ENCODE peak calls at places on chromosomes 12 and 14, in four cellular contexts. A is HepG2, L is Panc1, Y is K562. B is an unnamed sample.

GRCh38 chr14:69921052-69921451 is 41.8 kb downstream of the SMOC1 start:
- DNase-seq in L (no peak), Y (no peak), A (no peak), B (no peak)

GRCh38 chr12:62834406-62834805 is 100.5 kb downstream of the PPM1H start:
- DNase-seq in A (no peak), L (no peak), Y (no peak), B (no peak)

GRCh38 chr14:55427439-55427838 is 13.0 kb downstream of the TBPL2 start:
- DNase-seq in L (no peak), A (no peak), Y (peak; percentile 37), B (peak; percentile 70)

GRCh38 chr14:105012171-105012985 is 8.5 kb downstream of the CDCA4 start:
- DNase-seq in A (no peak), Y (no peak), L (no peak), B (no peak)

GRCh38 chr12:27566159-27566558 is 42.2 kb downstream of the PPFIBP1 start:
- DNase-seq in L (no peak), Y (no peak), A (no peak), B (no peak)

GRCh38 chr12:131002271-131002670 is 48.6 kb downstream of the ADGRD1 start:
- DNase-seq in A (no peak), L (no peak), Y (no peak), B (no peak)

GRCh38 chr12:132056320-132056719 is 87.8 kb downstream of the DDX51 start:
- DNase-seq in Y (no peak), A (no peak), L (no peak), B (no peak)

GRCh38 chr12:4664111-4664510 is 15.2 kb downstream of the NDUFA9 start:
- DNase-seq in L (no peak), Y (no peak), A (no peak), B (no peak)

GRCh38 chr14:54333511-54333910 is 63.3 kb upstream of the CDKN3 start:
- DNase-seq in Y (no peak), L (no peak), A (no peak), B (no peak)

GRCh38 chr14:44316647-44317432 is 190.2 kb downstream of the FSCB start:
- DNase-seq in A (peak; percentile 58), L (peak; percentile 57), Y (peak; percentile 36), B (peak; percentile 86)

GRCh38 chr14:61527325-61528100 is 167.8 kb upstream of the HIF1A start:
- DNase-seq in A (peak; percentile 30), L (no peak), Y (peak; percentile 8), B (no peak)

GRCh38 chr14:61526405-61527312 is 168.7 kb upstream of the HIF1A start:
- DNase-seq in Y (no peak), A (peak; percentile 88), L (no peak), B (no peak)

GRCh38 chr14:61530296-61530695 is 165.0 kb upstream of the HIF1A start:
- DNase-seq in Y (no peak), A (no peak), L (no peak), B (no peak)

GRCh38 chr14:61530896-61531295 is 164.4 kb upstream of the HIF1A start:
- DNase-seq in Y (no peak), A (no peak), L (no peak), B (no peak)

DNA sequence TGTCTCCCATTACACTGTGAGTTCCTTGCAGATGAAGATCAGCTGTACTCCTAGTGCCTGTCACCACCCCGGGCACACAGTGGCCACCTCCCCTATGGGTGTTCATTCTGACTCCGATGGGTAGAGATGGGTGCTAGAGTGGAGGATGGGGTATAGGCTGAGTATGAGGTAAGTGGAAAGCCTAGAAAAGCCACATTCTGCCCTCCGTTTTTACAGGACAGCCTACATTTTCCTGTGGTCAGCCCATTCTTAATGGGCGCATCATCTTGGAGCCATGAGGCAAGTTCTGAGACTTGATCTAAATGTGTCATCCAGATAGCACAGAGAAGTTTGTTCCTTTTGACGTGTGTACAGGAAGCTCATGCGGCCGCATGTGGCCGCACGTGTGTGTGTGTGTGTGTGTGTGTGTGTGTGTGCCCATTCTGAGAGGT is 166.7 kb upstream of the HIF1A start:
- DNase-seq in L (no peak), A (no peak), Y (no peak), B (no peak)
- TF ChIP-seq TCF7L2 in L (no peak), A (no peak), Y (no peak), B (no peak)

DNA sequence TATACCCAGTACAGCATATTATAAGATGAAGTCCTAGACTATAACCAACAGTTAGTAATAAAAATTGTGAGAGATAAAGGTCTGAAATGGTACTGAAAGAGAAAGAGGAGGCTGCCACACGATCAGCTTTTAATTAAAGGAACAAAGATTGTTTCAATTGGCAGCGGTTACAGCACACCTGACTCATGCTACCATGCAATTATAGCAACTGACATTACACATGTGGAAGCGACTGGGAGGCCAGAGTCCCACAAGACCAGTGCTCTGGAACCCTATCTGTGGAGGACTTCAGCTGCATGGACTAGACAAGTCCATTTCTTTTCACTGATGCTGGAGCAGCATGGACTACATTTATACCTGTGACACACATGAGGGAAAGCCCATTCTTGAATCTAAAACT is 55.2 kb downstream of the SEL1L start:
- DNase-seq in L (no peak), Y (no peak), A (no peak), B (no peak)
- TF ChIP-seq TCF7L2 in L (no peak), Y (no peak), A (no peak), B (no peak)

GRCh38 chr14:23102801-23103200 is 2.0 kb downstream of the CIROP start:
- DNase-seq in A (no peak), L (no peak), Y (no peak), B (no peak)

GRCh38 chr14:23099212-23099861 is 4.0 kb downstream of the C14orf119 start:
- DNase-seq in A (no peak), L (no peak), Y (no peak), B (no peak)

GRCh38 chr14:23103581-23103980 is 1.2 kb downstream of the CIROP start:
- DNase-seq in Y (no peak), A (no peak), L (no peak), B (no peak)

GRCh38 chr14:23101986-23102625 is 2.7 kb downstream of the CIROP start:
- DNase-seq in A (no peak), Y (no peak), L (no peak), B (no peak)

GRCh38 chr14:23101213-23101970 is 3.4 kb downstream of the CIROP start:
- DNase-seq in Y (no peak), L (no peak), A (no peak), B (no peak)
- TF ChIP-seq TCF7L2 in Y (no peak), L (no peak), A (no peak), B (no peak)

GRCh38 chr12:115771065-115771464 is 506.4 kb downstream of the MED13L start:
- DNase-seq in L (no peak), A (peak; percentile 33), Y (no peak), B (peak; percentile 13)
- TF ChIP-seq TCF7L2 in L (no peak), A (no peak), Y (no peak), B (no peak)

GRCh38 chr12:127108360-127109215 is 1158.4 kb upstream of the TMEM132C start:
- DNase-seq in A (peak; percentile 15), L (no peak), Y (peak; percentile 72), B (peak; percentile 35)
- TF ChIP-seq TCF7L2 in A (no peak), L (no peak), Y (no peak), B (no peak)

GRCh38 chr12:79125358-79125757 is 260.8 kb downstream of the SYT1 start:
- DNase-seq in A (no peak), Y (no peak), L (no peak), B (no peak)

GRCh38 chr12:79121486-79121885 is 256.9 kb downstream of the SYT1 start:
- DNase-seq in Y (no peak), L (no peak), A (no peak), B (peak; percentile 4)

GRCh38 chr12:79128956-79129355 is 264.4 kb downstream of the SYT1 start:
- DNase-seq in A (no peak), Y (no peak), L (no peak), B (no peak)

GRCh38 chr12:79124385-79124784 is 259.8 kb downstream of the SYT1 start:
- DNase-seq in Y (no peak), L (no peak), A (no peak), B (no peak)

GRCh38 chr12:79127268-79127895 is 262.8 kb downstream of the SYT1 start:
- DNase-seq in A (no peak), L (no peak), Y (no peak), B (no peak)
- TF ChIP-seq TCF7L2 in A (no peak), L (no peak), Y (no peak), B (no peak)

DNA sequence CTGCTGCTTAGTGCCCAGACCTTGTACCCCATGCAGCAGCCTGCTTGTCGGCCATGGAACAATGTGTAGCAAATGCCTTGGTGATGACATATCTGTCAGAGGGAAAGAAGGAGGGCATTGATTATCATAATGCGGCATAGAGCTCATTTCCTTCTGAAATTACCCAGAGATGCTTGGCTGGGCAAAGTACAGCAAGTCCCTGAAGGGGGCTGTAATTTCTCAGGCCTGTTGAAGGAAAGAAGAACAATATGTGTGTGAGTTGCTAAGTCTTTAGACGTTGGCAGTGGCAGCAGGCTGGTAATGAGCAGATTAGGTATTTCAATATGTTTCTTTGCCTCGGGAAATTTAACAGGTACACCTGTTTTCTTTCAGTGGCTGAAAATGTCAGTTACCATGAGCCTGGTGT is 128.6 kb downstream of the CRADD start:
- DNase-seq in Y (no peak), L (no peak), A (no peak), B (no peak)
- TF ChIP-seq TCF7L2 in Y (no peak), L (no peak), A (no peak), B (no peak)

GRCh38 chr12:1880153-1880845 is 38.2 kb downstream of the CACNA2D4 start:
- DNase-seq in L (no peak), A (no peak), Y (no peak), B (no peak)
- TF ChIP-seq TCF7L2 in L (no peak), A (no peak), Y (no peak), B (no peak)

GRCh38 chr12:22018860-22019259 is 27.2 kb upstream of the CMAS start:
- DNase-seq in L (no peak), Y (no peak), A (no peak), B (no peak)
- TF ChIP-seq TCF7L2 in L (no peak), Y (no peak), A (no peak), B (no peak)

GRCh38 chr14:96038920-96039632 is at the start of gene C14orf132:
- DNase-seq in Y (peak; percentile 77), A (no peak), L (no peak), B (peak; percentile 18)
- TF ChIP-seq TCF7L2 in Y (no peak), A (no peak), L (no peak), B (no peak)